ENCODE peak calls at places on chromosome X, in five cellular contexts. One of them, this sample, is unnamed.

GRCh38 chrX:96591418-96591817 is 93.2 kb upstream of the DIAPH2 start:
- DNase-seq in right lobe of liver: no peak
- DNase-seq in stomach: no peak
- DNase-seq in uterus: no peak
- DNase-seq in IMR-90: no peak
- DNase-seq in this sample: no peak

GRCh38 chrX:153951683-153952372 is 7.4 kb upstream of the RENBP start:
- DNase-seq in stomach: no peak
- DNase-seq in IMR-90: no peak
- DNase-seq in right lobe of liver: no peak
- DNase-seq in uterus: no peak
- DNase-seq in this sample: no peak

GRCh38 chrX:8820910-8821527 is 19.8 kb upstream of the FAM9A start:
- DNase-seq in stomach: no peak
- DNase-seq in uterus: no peak
- DNase-seq in right lobe of liver: no peak
- DNase-seq in IMR-90: peak; percentile 6
- DNase-seq in this sample: no peak

GRCh38 chrX:107565916-107566602 is 62.3 kb upstream of the PRPS1 start:
- DNase-seq in IMR-90: peak; percentile 70
- DNase-seq in stomach: peak; percentile 51
- DNase-seq in uterus: no peak
- DNase-seq in right lobe of liver: no peak
- DNase-seq in this sample: peak; percentile 25

GRCh38 chrX:141669689-141670088 is 28.9 kb downstream of the SPANXD start:
- DNase-seq in IMR-90: no peak
- DNase-seq in right lobe of liver: no peak
- DNase-seq in stomach: no peak
- DNase-seq in uterus: no peak
- DNase-seq in this sample: no peak

GRCh38 chrX:39721570-39722279 is 376.0 kb downstream of the BCOR start:
- DNase-seq in right lobe of liver: no peak
- DNase-seq in IMR-90: peak; percentile 58
- DNase-seq in stomach: no peak
- DNase-seq in uterus: no peak
- DNase-seq in this sample: no peak

GRCh38 chrX:152822383-152823086 is 8.0 kb downstream of the CETN2 start:
- DNase-seq in uterus: no peak
- DNase-seq in stomach: no peak
- DNase-seq in right lobe of liver: no peak
- DNase-seq in IMR-90: peak; percentile 48
- DNase-seq in this sample: no peak

GRCh38 chrX:3044671-3045070 is 3.4 kb downstream of the ARSF start:
- DNase-seq in uterus: no peak
- DNase-seq in IMR-90: no peak
- DNase-seq in stomach: no peak
- DNase-seq in right lobe of liver: peak; percentile 36
- DNase-seq in this sample: no peak

GRCh38 chrX:40377684-40378083 is 203.1 kb upstream of the ATP6AP2 start:
- DNase-seq in stomach: no peak
- DNase-seq in IMR-90: no peak
- DNase-seq in right lobe of liver: no peak
- DNase-seq in uterus: no peak
- DNase-seq in this sample: no peak

GRCh38 chrX:109707322-109707721 is 25.7 kb downstream of the ACSL4 start:
- DNase-seq in stomach: no peak
- DNase-seq in right lobe of liver: no peak
- DNase-seq in uterus: no peak
- DNase-seq in IMR-90: no peak
- DNase-seq in this sample: no peak

GRCh38 chrX:38717871-38718270 is 83.4 kb upstream of the MID1IP1 start:
- DNase-seq in stomach: no peak
- DNase-seq in IMR-90: peak; percentile 20
- DNase-seq in uterus: no peak
- DNase-seq in right lobe of liver: no peak
- DNase-seq in this sample: no peak

GRCh38 chrX:437636-438390 is 51.1 kb upstream of the PPP2R3B start:
- DNase-seq in stomach: no peak
- DNase-seq in right lobe of liver: no peak
- DNase-seq in IMR-90: no peak
- DNase-seq in uterus: no peak
- DNase-seq in this sample: no peak

GRCh38 chrX:109862386-109862910 is 129.4 kb upstream of the ACSL4 start:
- DNase-seq in IMR-90: no peak
- DNase-seq in stomach: no peak
- DNase-seq in uterus: no peak
- DNase-seq in right lobe of liver: no peak
- DNase-seq in this sample: no peak

GRCh38 chrX:45009371-45010000 is 136.5 kb downstream of the KDM6A start:
- DNase-seq in stomach: no peak
- DNase-seq in uterus: no peak
- DNase-seq in IMR-90: peak; percentile 66
- DNase-seq in right lobe of liver: no peak
- DNase-seq in this sample: no peak

GRCh38 chrX:79130857-79131256 is 13.6 kb upstream of the GPR174 start:
- DNase-seq in uterus: no peak
- DNase-seq in stomach: no peak
- DNase-seq in right lobe of liver: no peak
- DNase-seq in IMR-90: no peak
- DNase-seq in this sample: no peak

GRCh38 chrX:119004920-119005524 is 30.6 kb downstream of the LONRF3 start:
- DNase-seq in uterus: peak; percentile 32
- DNase-seq in stomach: peak; percentile 64
- DNase-seq in IMR-90: peak; percentile 28
- DNase-seq in right lobe of liver: peak; percentile 60
- DNase-seq in this sample: peak; percentile 70

GRCh38 chrX:18026171-18026570 is 165.1 kb upstream of the RAI2 start:
- DNase-seq in right lobe of liver: no peak
- DNase-seq in stomach: no peak
- DNase-seq in IMR-90: no peak
- DNase-seq in uterus: no peak
- DNase-seq in this sample: no peak

GRCh38 chrX:13059676-13060499 is 15.5 kb upstream of the FAM9C start:
- DNase-seq in IMR-90: peak; percentile 73
- DNase-seq in right lobe of liver: no peak
- DNase-seq in stomach: no peak
- DNase-seq in uterus: no peak
- DNase-seq in this sample: no peak

GRCh38 chrX:111869639-111870034 is 6.3 kb upstream of the TRPC5OS start:
- DNase-seq in IMR-90: peak; percentile 63
- DNase-seq in uterus: no peak
- DNase-seq in stomach: peak; percentile 28
- DNase-seq in right lobe of liver: peak; percentile 16
- DNase-seq in this sample: peak; percentile 24

GRCh38 chrX:41381685-41382084 is 47.7 kb downstream of the DDX3X start:
- DNase-seq in stomach: peak; percentile 39
- DNase-seq in uterus: peak; percentile 38
- DNase-seq in IMR-90: peak; percentile 90
- DNase-seq in right lobe of liver: peak; percentile 80
- DNase-seq in this sample: peak; percentile 73

GRCh38 chrX:40402771-40403533 is 177.8 kb upstream of the ATP6AP2 start:
- DNase-seq in uterus: peak; percentile 74
- DNase-seq in right lobe of liver: no peak
- DNase-seq in stomach: no peak
- DNase-seq in IMR-90: peak; percentile 46
- DNase-seq in this sample: no peak

GRCh38 chrX:110964761-110965160 is 131.2 kb upstream of the PAK3 start:
- DNase-seq in right lobe of liver: no peak
- DNase-seq in stomach: peak; percentile 33
- DNase-seq in IMR-90: no peak
- DNase-seq in uterus: no peak
- DNase-seq in this sample: no peak

GRCh38 chrX:69024287-69024686 is 141.0 kb downstream of the PJA1 start:
- DNase-seq in IMR-90: no peak
- DNase-seq in uterus: no peak
- DNase-seq in right lobe of liver: no peak
- DNase-seq in stomach: no peak
- DNase-seq in this sample: peak; percentile 20

GRCh38 chrX:26851981-26852380 is 611.2 kb downstream of the PPP4R3C start:
- DNase-seq in uterus: no peak
- DNase-seq in stomach: no peak
- DNase-seq in IMR-90: no peak
- DNase-seq in right lobe of liver: no peak
- DNase-seq in this sample: no peak

GRCh38 chrX:12771445-12772069 is 19.7 kb upstream of the PRPS2 start:
- DNase-seq in right lobe of liver: peak; percentile 52
- DNase-seq in uterus: no peak
- DNase-seq in IMR-90: peak; percentile 31
- DNase-seq in stomach: peak; percentile 63
- DNase-seq in this sample: peak; percentile 60

GRCh38 chrX:11543249-11543648 is 122.5 kb downstream of the ARHGAP6 start:
- DNase-seq in uterus: no peak
- DNase-seq in IMR-90: no peak
- DNase-seq in stomach: no peak
- DNase-seq in right lobe of liver: no peak
- DNase-seq in this sample: no peak

GRCh38 chrX:102712216-102712966 is at the start of gene GPRASP2:
- DNase-seq in right lobe of liver: peak; percentile 62
- DNase-seq in stomach: peak; percentile 48
- DNase-seq in IMR-90: no peak
- DNase-seq in uterus: peak; percentile 57
- DNase-seq in this sample: peak; percentile 90

GRCh38 chrX:152405561-152405960 is 45.6 kb downstream of the GABRA3 start:
- DNase-seq in right lobe of liver: no peak
- DNase-seq in stomach: no peak
- DNase-seq in IMR-90: no peak
- DNase-seq in uterus: no peak
- DNase-seq in this sample: no peak

GRCh38 chrX:139759637-139760036 is 51.7 kb upstream of the MCF2 start:
- DNase-seq in stomach: no peak
- DNase-seq in uterus: no peak
- DNase-seq in right lobe of liver: no peak
- DNase-seq in IMR-90: peak; percentile 42
- DNase-seq in this sample: no peak

DNA sequence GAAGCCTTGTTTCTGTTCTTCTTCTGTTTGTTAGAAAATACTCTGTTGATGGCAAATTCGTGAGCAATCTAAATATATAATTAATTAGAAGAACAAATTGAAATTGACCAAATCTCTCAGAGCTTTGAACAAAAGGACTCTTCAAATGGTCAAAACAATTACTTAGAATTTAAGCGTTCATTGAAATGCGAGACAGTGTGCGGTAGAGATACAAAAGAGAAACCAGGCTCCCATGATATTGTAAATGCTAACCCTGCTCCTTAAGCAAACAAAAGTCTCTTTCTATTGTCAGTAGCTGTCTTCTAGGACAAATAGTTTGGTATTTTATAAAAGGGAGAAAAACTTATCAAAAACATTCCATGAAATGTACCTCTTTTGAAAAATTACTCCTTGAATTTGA is 453.4 kb upstream of the MAGEB2 start:
- DNase-seq in IMR-90: no peak
- DNase-seq in right lobe of liver: no peak
- DNase-seq in stomach: no peak
- DNase-seq in uterus: no peak
- DNase-seq in this sample: no peak
- TF ChIP-seq POLR2A in IMR-90: no peak
- TF ChIP-seq POLR2A in right lobe of liver: no peak
- TF ChIP-seq POLR2A in stomach: no peak
- TF ChIP-seq POLR2A in uterus: no peak
- TF ChIP-seq POLR2A in this sample: no peak

GRCh38 chrX:10050481-10050880 is 83.3 kb downstream of the CLDN34 start:
- DNase-seq in uterus: no peak
- DNase-seq in stomach: peak; percentile 33
- DNase-seq in IMR-90: peak; percentile 8
- DNase-seq in right lobe of liver: no peak
- DNase-seq in this sample: no peak
- H3K4me1 ChIP-seq in uterus: no peaks in the 10 kb centered on the region
- H3K4me1 ChIP-seq in stomach: peaks cover 48% of the 10 kb centered on the region
- H3K4me1 ChIP-seq in IMR-90: peaks cover 8% of the 10 kb centered on the region
- H3K4me1 ChIP-seq in right lobe of liver: no peaks in the 10 kb centered on the region
- H3K4me1 ChIP-seq in this sample: peaks cover 17% of the 10 kb centered on the region

GRCh38 chrX:134548257-134548732 is 88.3 kb downstream of the HPRT1 start:
- DNase-seq in IMR-90: no peak
- DNase-seq in right lobe of liver: no peak
- DNase-seq in stomach: no peak
- DNase-seq in uterus: no peak
- DNase-seq in this sample: no peak
- TF ChIP-seq POLR2A in IMR-90: no peak
- TF ChIP-seq POLR2A in right lobe of liver: no peak
- TF ChIP-seq POLR2A in stomach: no peak
- TF ChIP-seq POLR2A in uterus: no peak
- TF ChIP-seq POLR2A in this sample: no peak

DNA sequence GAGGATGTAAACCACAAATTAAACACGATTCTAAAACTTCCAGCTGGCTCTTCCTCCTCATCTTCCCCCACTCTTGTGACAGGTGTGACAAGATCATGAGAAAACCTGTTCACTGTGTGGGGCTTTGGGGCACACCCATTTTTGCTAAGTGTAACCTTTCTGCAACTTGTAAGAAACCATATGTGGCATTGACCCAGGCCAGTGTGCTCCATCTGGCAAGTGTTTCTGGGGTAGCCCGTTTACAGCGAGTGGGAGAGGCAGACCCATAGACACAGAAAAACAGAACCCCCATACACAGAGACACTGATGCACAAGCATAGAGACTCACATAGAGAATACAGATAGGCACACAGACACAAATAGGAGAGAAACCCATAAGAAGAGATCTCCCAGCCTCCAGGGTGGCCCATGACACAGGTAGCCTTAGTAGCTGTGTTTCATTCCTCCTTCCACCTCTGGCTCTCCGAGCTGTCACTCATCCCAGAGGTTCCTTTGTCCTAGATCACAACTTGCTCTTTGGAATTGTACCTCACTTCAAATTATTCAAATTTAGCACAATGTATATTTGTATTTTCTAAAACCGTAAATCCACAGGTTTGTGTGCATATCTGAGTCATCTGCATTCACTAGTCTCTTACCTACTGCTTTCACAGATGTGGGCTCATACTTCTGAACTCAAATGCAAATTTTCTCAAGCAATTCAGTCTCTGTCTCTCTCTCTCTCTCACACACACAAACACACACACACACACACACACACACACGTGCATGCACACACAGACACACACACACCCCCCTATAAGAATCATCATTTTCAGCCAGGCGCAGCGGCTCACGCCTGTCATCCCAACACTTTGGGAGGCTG is 114.4 kb downstream of the SH3KBP1 start:
- DNase-seq in uterus: no peak
- DNase-seq in right lobe of liver: no peak
- DNase-seq in stomach: no peak
- DNase-seq in IMR-90: no peak
- DNase-seq in this sample: no peak
- H3K4me1 ChIP-seq in uterus: no peaks in the 10 kb centered on the region
- H3K4me1 ChIP-seq in right lobe of liver: no peaks in the 10 kb centered on the region
- H3K4me1 ChIP-seq in stomach: peaks cover 10% of the 10 kb centered on the region
- H3K4me1 ChIP-seq in IMR-90: peaks cover 5% of the 10 kb centered on the region
- H3K4me1 ChIP-seq in this sample: no peaks in the 10 kb centered on the region